ENCODE peak calls at places on chromosome 15, in five cellular contexts. X, R, T, V and B are unnamed samples.

GRCh38 chr15:94395626-94396025 is 164.3 kb downstream of the MCTP2 start:
- DNase-seq in X (no peak), R (no peak), T (no peak), V (peak; percentile 18), B (no peak)

GRCh38 chr15:83305696-83306291 is 21.3 kb upstream of the BNC1 start:
- DNase-seq in X (no peak), R (no peak), T (no peak), V (no peak), B (no peak)

GRCh38 chr15:29670945-29671307 is 151.3 kb downstream of the TJP1 start:
- DNase-seq in X (peak; percentile 85), R (peak; percentile 66), T (no peak), V (no peak), B (no peak)

GRCh38 chr15:62858343-62858742 is 184.2 kb upstream of the TPM1 start:
- DNase-seq in X (no peak), R (no peak), T (no peak), V (no peak), B (no peak)

GRCh38 chr15:37220949-37221670 is 120.8 kb upstream of the MEIS2 start:
- DNase-seq in X (no peak), R (no peak), T (no peak), V (no peak), B (no peak)

GRCh38 chr15:58331903-58332675 is 99.7 kb upstream of the LIPC start:
- DNase-seq in X (peak; percentile 83), R (peak; percentile 98), T (peak; percentile 97), V (peak; percentile 99), B (peak; percentile 72)

GRCh38 chr15:60563539-60564404 is 84.8 kb upstream of the ICE2 start:
- DNase-seq in X (no peak), R (no peak), T (no peak), V (no peak), B (no peak)

GRCh38 chr15:48096355-48096786 is 24.4 kb upstream of the SLC24A5 start:
- DNase-seq in X (no peak), R (no peak), T (no peak), V (no peak), B (no peak)

GRCh38 chr15:74788716-74789151 is 6.9 kb downstream of the CSK start:
- DNase-seq in X (peak; percentile 61), R (no peak), T (no peak), V (no peak), B (no peak)

GRCh38 chr15:62624541-62625399 is 417.8 kb upstream of the TPM1 start:
- DNase-seq in X (no peak), R (no peak), T (no peak), V (no peak), B (no peak)

GRCh38 chr15:64774556-64775523 is 549 bp downstream of the RBPMS2 start:
- DNase-seq in X (peak; percentile 4), R (no peak), T (no peak), V (no peak), B (no peak)

GRCh38 chr15:68818088-68818670 is 2.5 kb downstream of the ANP32A start:
- DNase-seq in X (peak; percentile 68), R (peak; percentile 81), T (peak; percentile 79), V (no peak), B (peak; percentile 72)

GRCh38 chr15:82968066-82968465 is 15.5 kb upstream of the HOMER2 start:
- DNase-seq in X (no peak), R (no peak), T (no peak), V (no peak), B (no peak)

GRCh38 chr15:29465196-29465595 is 195.6 kb upstream of the NSMCE3 start:
- DNase-seq in X (no peak), R (no peak), T (no peak), V (no peak), B (no peak)

GRCh38 chr15:68586274-68586961 is 7.6 kb downstream of the CORO2B start:
- DNase-seq in X (no peak), R (peak; percentile 64), T (peak; percentile 57), V (no peak), B (no peak)

GRCh38 chr15:92636401-92636949 is 19.1 kb downstream of the FAM174B start:
- DNase-seq in X (no peak), R (no peak), T (no peak), V (no peak), B (no peak)

GRCh38 chr15:82850242-82850591 is 40.8 kb downstream of the WHAMM start:
- DNase-seq in X (no peak), R (no peak), T (peak; percentile 4), V (no peak), B (no peak)

GRCh38 chr15:65416845-65417416 is 5.8 kb downstream of the IGDCC4 start:
- DNase-seq in X (no peak), R (no peak), T (no peak), V (no peak), B (no peak)

GRCh38 chr15:65827065-65827464 is 35.0 kb upstream of the DENND4A start:
- DNase-seq in X (no peak), R (no peak), T (no peak), V (no peak), B (no peak)

GRCh38 chr15:31464216-31465082 is 137.8 kb downstream of the KLF13 start:
- DNase-seq in X (peak; percentile 22), R (peak; percentile 53), T (peak; percentile 50), V (no peak), B (no peak)

GRCh38 chr15:66080791-66081475 is 172.6 kb downstream of the MEGF11 start:
- DNase-seq in X (peak; percentile 58), R (no peak), T (peak; percentile 21), V (peak; percentile 30), B (no peak)

GRCh38 chr15:52801748-52802085 is 11.6 kb upstream of the ONECUT1 start:
- DNase-seq in X (no peak), R (no peak), T (no peak), V (no peak), B (no peak)

GRCh38 chr15:68078365-68078764 is 24.2 kb downstream of the PIAS1 start:
- DNase-seq in X (no peak), R (no peak), T (no peak), V (no peak), B (no peak)

GRCh38 chr15:62506217-62506805 is 341.2 kb upstream of the C2CD4B start:
- DNase-seq in X (no peak), R (no peak), T (no peak), V (peak; percentile 49), B (no peak)

GRCh38 chr15:84981711-84982300 is at the start of gene PDE8A:
- DNase-seq in X (peak; percentile 38), R (peak; percentile 79), T (peak; percentile 71), V (no peak), B (peak; percentile 54)

GRCh38 chr15:68405426-68406250 is 26.3 kb downstream of the ITGA11 start:
- DNase-seq in X (no peak), R (peak; percentile 58), T (peak; percentile 30), V (no peak), B (no peak)

GRCh38 chr15:44308874-44309273 is 20.4 kb downstream of the GOLM2 start:
- DNase-seq in X (no peak), R (no peak), T (no peak), V (no peak), B (no peak)

GRCh38 chr15:31954364-31954763 is 76.0 kb upstream of the CHRNA7 start:
- DNase-seq in X (no peak), R (no peak), T (no peak), V (no peak), B (no peak)

GRCh38 chr15:31758126-31758525 is 272.2 kb upstream of the CHRNA7 start:
- DNase-seq in X (peak; percentile 84), R (no peak), T (no peak), V (no peak), B (no peak)

GRCh38 chr15:31245135-31245689 is 81.4 kb upstream of the KLF13 start:
- DNase-seq in X (no peak), R (no peak), T (no peak), V (no peak), B (no peak)

GRCh38 chr15:66876731-66877545 is 174.9 kb downstream of the SMAD6 start:
- DNase-seq in X (no peak), R (no peak), T (no peak), V (no peak), B (no peak)

DNA sequence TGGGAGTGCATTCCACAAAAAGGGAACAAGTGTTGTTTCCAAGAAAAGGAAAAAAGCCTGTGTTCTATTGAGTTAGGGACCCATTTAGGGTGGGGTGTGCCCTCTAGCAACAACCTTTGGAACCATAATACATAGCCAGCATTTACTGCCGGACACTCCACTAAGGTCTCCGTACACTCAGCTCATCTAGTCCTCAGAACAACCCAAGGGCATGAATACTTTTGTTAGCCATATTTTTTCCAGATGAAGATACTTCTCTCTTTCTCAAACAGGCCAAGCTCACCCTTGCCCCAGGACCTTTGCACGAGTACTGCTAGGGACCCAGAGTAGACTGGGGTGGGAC is 46.2 kb downstream of the GLDN start:
- DNase-seq in X (no peak), R (no peak), T (no peak), V (no peak), B (no peak)
- H3K9me3 ChIP-seq in X (no peaks in the 10 kb centered on the region), R (no peaks in the 10 kb centered on the region), T (no peaks in the 10 kb centered on the region), V (no peaks in the 10 kb centered on the region), B (no peaks in the 10 kb centered on the region)

GRCh38 chr15:41465822-41466421 is 27.8 kb upstream of the ITPKA start:
- DNase-seq in X (peak; percentile 70), R (no peak), T (no peak), V (peak; percentile 34), B (peak; percentile 6)
- TF ChIP-seq CTCF in X (peak; percentile 70), R (no peak), T (peak; percentile 44), V (peak; percentile 100), B (peak; percentile 77)

GRCh38 chr15:101038327-101039003 is 119.3 kb downstream of the LRRK1 start:
- DNase-seq in X (no peak), R (peak; percentile 34), T (peak; percentile 11), V (no peak), B (no peak)
- H3K9me3 ChIP-seq in X (no peaks in the 10 kb centered on the region), R (peaks cover 13% of the 10 kb centered on the region), T (no peaks in the 10 kb centered on the region), V (no peaks in the 10 kb centered on the region), B (peaks cover 16% of the 10 kb centered on the region)

DNA sequence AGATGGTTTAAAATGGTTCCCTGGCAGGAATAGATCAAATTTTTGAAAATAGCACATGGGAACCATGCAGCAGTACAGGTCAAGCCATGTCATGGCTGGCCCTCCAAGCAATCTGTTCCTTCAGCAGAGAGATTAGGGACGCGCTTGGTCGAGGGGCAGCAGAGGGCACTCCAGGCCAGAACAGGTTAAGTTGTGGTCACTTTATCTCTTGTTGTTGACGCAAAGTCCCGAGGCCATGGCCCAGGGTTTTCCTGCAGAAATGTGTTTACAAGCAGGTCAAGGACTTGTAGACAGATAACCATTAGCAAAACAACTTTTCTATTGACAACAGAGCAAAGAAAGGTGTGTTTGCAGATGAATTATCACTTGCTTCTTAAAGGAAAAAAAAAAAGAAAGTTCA is 570.0 kb upstream of the NR2F2 start:
- DNase-seq in X (no peak), R (no peak), T (no peak), V (no peak), B (no peak)
- TF ChIP-seq CTCF in X (no peak), R (no peak), T (no peak), V (no peak), B (no peak)

GRCh38 chr15:25224396-25224795 is 214.4 kb downstream of the UBE3A start:
- DNase-seq in X (no peak), R (no peak), T (no peak), V (no peak), B (no peak)
- H3K9me3 ChIP-seq in X (peaks cover 90% of the 10 kb centered on the region), R (no peaks in the 10 kb centered on the region), T (peaks cover 13% of the 10 kb centered on the region), V (peaks cover 97% of the 10 kb centered on the region), B (peaks cover 5% of the 10 kb centered on the region)